ENCODE peak calls at places on chromosomes 1 and 21, in six cellular contexts. One of them, this sample, is unnamed.

GRCh38 chr1:245888809-245889208 is 618.3 kb downstream of the SMYD3 start:
- DNase-seq in trophoblast cell: peak
- DNase-seq in H1: peak
- DNase-seq in neuronal stem cell: peak
- DNase-seq in mesenchymal stem cell: peak
- DNase-seq in IMR-90: peak
- DNase-seq in this sample: no peak

GRCh38 chr1:15578921-15579682 is 5.7 kb downstream of the AGMAT start:
- DNase-seq in IMR-90: no peak
- DNase-seq in neuronal stem cell: no peak
- DNase-seq in trophoblast cell: no peak
- DNase-seq in H1: no peak
- DNase-seq in mesenchymal stem cell: no peak
- DNase-seq in this sample: no peak

GRCh38 chr1:156594124-156594678 is 2.6 kb downstream of the NAXE start:
- DNase-seq in neuronal stem cell: no peak
- DNase-seq in mesenchymal stem cell: no peak
- DNase-seq in trophoblast cell: no peak
- DNase-seq in IMR-90: no peak
- DNase-seq in H1: no peak
- DNase-seq in this sample: no peak

GRCh38 chr1:66300986-66301451 is 232.9 kb upstream of the SGIP1 start:
- DNase-seq in trophoblast cell: no peak
- DNase-seq in IMR-90: peak
- DNase-seq in H1: no peak
- DNase-seq in neuronal stem cell: no peak
- DNase-seq in mesenchymal stem cell: peak
- DNase-seq in this sample: no peak

GRCh38 chr1:55970711-55971110 is 608.7 kb downstream of the PLPP3 start:
- DNase-seq in trophoblast cell: no peak
- DNase-seq in IMR-90: peak
- DNase-seq in H1: no peak
- DNase-seq in neuronal stem cell: no peak
- DNase-seq in mesenchymal stem cell: peak
- DNase-seq in this sample: no peak

GRCh38 chr21:33975548-33976081 is 60.0 kb upstream of the ATP5PO start:
- DNase-seq in mesenchymal stem cell: peak
- DNase-seq in H1: no peak
- DNase-seq in IMR-90: peak
- DNase-seq in neuronal stem cell: no peak
- DNase-seq in trophoblast cell: peak
- DNase-seq in this sample: no peak

GRCh38 chr1:52403566-52404115 is 582 bp downstream of the ORC1 start:
- DNase-seq in mesenchymal stem cell: peak
- DNase-seq in trophoblast cell: peak
- DNase-seq in neuronal stem cell: peak
- DNase-seq in IMR-90: peak
- DNase-seq in H1: peak
- DNase-seq in this sample: peak

GRCh38 chr1:153260473-153260979 is 1.0 kb downstream of the LORICRIN start:
- DNase-seq in H1: no peak
- DNase-seq in neuronal stem cell: no peak
- DNase-seq in trophoblast cell: no peak
- DNase-seq in IMR-90: no peak
- DNase-seq in mesenchymal stem cell: no peak
- DNase-seq in this sample: no peak

DNA sequence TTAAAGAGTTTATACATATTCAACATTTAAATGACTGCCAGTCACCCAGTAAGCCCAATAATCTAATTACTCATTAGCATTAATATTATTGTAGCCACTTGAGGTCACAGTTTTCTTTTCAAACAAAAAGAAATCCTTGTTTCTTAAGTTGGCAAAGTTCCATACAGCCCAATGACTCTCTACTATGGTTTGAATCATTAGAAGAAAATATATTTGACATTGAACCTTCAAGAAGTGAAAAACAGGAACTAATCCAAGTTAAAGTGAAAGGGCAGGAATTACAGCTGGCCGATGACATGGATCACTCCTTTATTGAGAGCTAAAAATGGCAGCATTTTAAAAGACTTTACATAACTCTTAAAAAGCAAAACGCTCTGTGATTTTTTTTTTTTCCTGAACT is 323.3 kb downstream of the HHIPL2 start:
- DNase-seq in H1: no peak
- DNase-seq in neuronal stem cell: no peak
- DNase-seq in mesenchymal stem cell: peak
- DNase-seq in trophoblast cell: no peak
- DNase-seq in IMR-90: peak
- DNase-seq in this sample: no peak
- H2AFZ ChIP-seq in H1: no peak
- H2AFZ ChIP-seq in neuronal stem cell: no peak
- H2AFZ ChIP-seq in mesenchymal stem cell: no peak
- H2AFZ ChIP-seq in trophoblast cell: no peak
- H2AFZ ChIP-seq in IMR-90: no peak
- H2AFZ ChIP-seq in this sample: no peak

GRCh38 chr1:74197255-74197654 is 721 bp downstream of the LRRIQ3 start:
- DNase-seq in neuronal stem cell: no peak
- DNase-seq in mesenchymal stem cell: no peak
- DNase-seq in H1: no peak
- DNase-seq in trophoblast cell: peak
- DNase-seq in IMR-90: no peak
- DNase-seq in this sample: no peak
- H4K8ac ChIP-seq in neuronal stem cell: no peak
- H4K8ac ChIP-seq in mesenchymal stem cell: no peak
- H4K8ac ChIP-seq in H1: no peak
- H4K8ac ChIP-seq in trophoblast cell: no peak
- H4K8ac ChIP-seq in IMR-90: peak
- H4K8ac ChIP-seq in this sample: no peak

DNA sequence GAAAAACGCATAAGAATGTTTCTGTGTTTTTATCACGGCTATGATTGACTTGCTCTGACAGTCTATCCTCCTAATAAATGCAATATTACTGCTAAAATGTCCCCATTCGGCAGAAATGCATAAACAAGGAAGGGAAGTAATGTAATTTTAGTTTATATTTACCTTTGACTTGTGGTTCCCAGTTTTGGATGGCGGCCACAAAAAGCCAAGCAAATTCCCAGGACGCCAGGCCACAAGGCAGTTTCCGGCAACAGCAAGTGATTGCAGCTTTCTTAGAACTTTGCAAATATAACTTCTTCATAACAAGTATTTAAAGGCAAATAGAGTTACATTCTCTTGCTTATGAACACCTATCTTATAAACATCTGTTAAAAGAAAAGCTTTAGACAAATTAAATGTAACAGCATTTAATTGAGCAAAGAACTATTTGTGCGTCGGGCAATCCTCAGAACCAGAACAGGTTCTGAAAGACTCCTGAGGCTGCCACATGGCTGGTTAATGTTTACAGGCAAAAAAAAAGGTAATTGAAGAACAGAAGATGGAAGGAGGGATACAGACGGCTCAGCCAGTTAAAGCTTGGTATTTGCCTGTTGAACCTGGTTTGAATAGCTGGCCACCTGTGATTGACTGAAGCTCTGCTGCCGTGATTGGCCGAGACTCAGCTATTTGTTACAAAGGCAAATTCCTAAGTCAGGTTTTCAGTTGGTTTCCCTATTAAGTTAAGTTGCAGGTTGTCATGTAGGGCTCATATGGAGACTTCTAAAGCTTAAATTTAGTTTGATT is 80.8 kb downstream of the C21orf91 start:
- DNase-seq in IMR-90: no peak
- DNase-seq in neuronal stem cell: no peak
- DNase-seq in H1: no peak
- DNase-seq in trophoblast cell: peak
- DNase-seq in mesenchymal stem cell: peak
- DNase-seq in this sample: peak
- H2AFZ ChIP-seq in IMR-90: no peak
- H2AFZ ChIP-seq in neuronal stem cell: no peak
- H2AFZ ChIP-seq in H1: peak
- H2AFZ ChIP-seq in trophoblast cell: no peak
- H2AFZ ChIP-seq in mesenchymal stem cell: no peak
- H2AFZ ChIP-seq in this sample: no peak

GRCh38 chr1:46246548-46247432 is 773 bp upstream of the RAD54L start:
- DNase-seq in mesenchymal stem cell: peak
- DNase-seq in IMR-90: peak
- DNase-seq in trophoblast cell: peak
- DNase-seq in neuronal stem cell: no peak
- DNase-seq in H1: no peak
- DNase-seq in this sample: no peak

GRCh38 chr1:46244656-46245371 is 2.7 kb upstream of the RAD54L start:
- DNase-seq in mesenchymal stem cell: peak
- DNase-seq in H1: no peak
- DNase-seq in IMR-90: peak
- DNase-seq in trophoblast cell: peak
- DNase-seq in neuronal stem cell: no peak
- DNase-seq in this sample: no peak

GRCh38 chr1:46242918-46243317 is 4.6 kb upstream of the RAD54L start:
- DNase-seq in neuronal stem cell: no peak
- DNase-seq in IMR-90: no peak
- DNase-seq in H1: no peak
- DNase-seq in mesenchymal stem cell: no peak
- DNase-seq in trophoblast cell: no peak
- DNase-seq in this sample: no peak

GRCh38 chr1:46247433-46248121 is at the start of gene RAD54L:
- DNase-seq in mesenchymal stem cell: peak
- DNase-seq in trophoblast cell: peak
- DNase-seq in IMR-90: peak
- DNase-seq in neuronal stem cell: peak
- DNase-seq in H1: peak
- DNase-seq in this sample: peak

DNA sequence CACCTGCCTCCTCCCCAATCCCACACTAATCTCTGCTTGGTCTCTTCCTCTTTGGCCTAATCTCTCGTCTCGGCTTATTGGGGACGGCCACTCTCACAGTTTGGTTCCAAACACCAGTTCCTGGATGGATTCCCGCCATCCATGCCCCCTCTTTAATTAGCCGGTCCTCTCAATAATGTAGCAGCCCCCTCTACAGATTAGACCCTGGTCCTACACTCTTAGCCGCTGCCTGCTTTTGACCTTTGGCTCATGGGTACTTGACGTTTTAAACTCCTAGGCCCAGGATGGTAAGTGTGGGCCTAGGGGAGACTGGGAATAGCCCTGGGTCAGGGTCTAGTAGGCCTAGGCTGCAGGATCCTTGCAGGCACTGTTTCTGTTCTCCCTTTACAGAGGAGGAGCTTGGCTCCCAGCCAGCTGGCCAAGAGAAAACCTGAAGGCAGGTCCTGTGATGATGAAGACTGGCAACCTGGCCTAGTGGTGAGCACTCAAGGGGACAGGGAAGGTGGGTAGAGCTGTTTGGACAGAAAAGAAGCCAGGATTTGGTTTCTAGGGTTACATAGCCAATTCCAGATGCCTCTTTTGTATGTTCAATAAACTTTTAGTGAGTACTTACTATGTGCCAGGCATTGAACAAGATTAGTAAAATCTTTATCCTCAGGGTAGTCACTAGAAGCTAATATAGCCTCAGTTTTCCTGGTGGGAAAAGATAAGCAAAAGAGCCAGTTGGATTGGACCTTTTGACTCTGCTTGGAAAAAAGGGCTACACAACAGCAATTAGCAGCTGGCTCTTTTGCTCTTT is 758 bp downstream of the RAD54L start:
- DNase-seq in H1: no peak
- DNase-seq in IMR-90: no peak
- DNase-seq in mesenchymal stem cell: peak
- DNase-seq in neuronal stem cell: peak
- DNase-seq in trophoblast cell: no peak
- DNase-seq in this sample: peak
- H4K8ac ChIP-seq in H1: no peak
- H4K8ac ChIP-seq in IMR-90: no peak
- H4K8ac ChIP-seq in mesenchymal stem cell: no peak
- H4K8ac ChIP-seq in neuronal stem cell: no peak
- H4K8ac ChIP-seq in trophoblast cell: no peak
- H4K8ac ChIP-seq in this sample: no peak

GRCh38 chr1:26078286-26079177 is 11.1 kb upstream of the TRIM63 start:
- DNase-seq in neuronal stem cell: no peak
- DNase-seq in IMR-90: no peak
- DNase-seq in H1: no peak
- DNase-seq in trophoblast cell: peak
- DNase-seq in mesenchymal stem cell: no peak
- DNase-seq in this sample: no peak
- H2AFZ ChIP-seq in neuronal stem cell: peak
- H2AFZ ChIP-seq in IMR-90: no peak
- H2AFZ ChIP-seq in H1: peak
- H2AFZ ChIP-seq in trophoblast cell: no peak
- H2AFZ ChIP-seq in mesenchymal stem cell: no peak
- H2AFZ ChIP-seq in this sample: no peak

GRCh38 chr1:89995595-89996397 is 886 bp downstream of the ZNF326 start:
- DNase-seq in mesenchymal stem cell: peak
- DNase-seq in neuronal stem cell: no peak
- DNase-seq in trophoblast cell: no peak
- DNase-seq in IMR-90: no peak
- DNase-seq in H1: no peak
- DNase-seq in this sample: no peak
- H4K8ac ChIP-seq in mesenchymal stem cell: no peak
- H4K8ac ChIP-seq in neuronal stem cell: no peak
- H4K8ac ChIP-seq in trophoblast cell: peak
- H4K8ac ChIP-seq in IMR-90: peak
- H4K8ac ChIP-seq in H1: peak
- H4K8ac ChIP-seq in this sample: no peak

DNA sequence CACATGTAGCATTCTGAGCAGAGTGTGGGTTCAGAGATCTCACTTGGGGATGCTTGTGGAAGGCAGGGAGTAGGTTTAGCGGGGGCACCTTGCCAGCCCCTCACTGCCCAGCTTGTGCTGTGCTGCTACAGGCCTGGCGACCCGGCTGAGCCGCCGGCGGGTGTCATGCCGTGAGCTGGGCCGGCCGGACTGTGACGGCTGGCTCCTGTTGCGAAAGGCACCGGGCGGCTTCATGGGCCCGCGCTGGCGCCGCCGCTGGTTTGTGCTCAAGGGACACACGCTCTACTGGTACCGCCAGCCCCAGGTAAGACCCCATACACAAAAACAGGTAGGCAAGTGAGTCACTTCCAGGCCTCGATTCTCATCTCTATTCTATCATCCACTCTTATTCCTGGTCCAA is 5.5 kb upstream of the CATSPER4 start:
- DNase-seq in neuronal stem cell: no peak
- DNase-seq in mesenchymal stem cell: no peak
- DNase-seq in H1: no peak
- DNase-seq in IMR-90: no peak
- DNase-seq in trophoblast cell: no peak
- DNase-seq in this sample: no peak
- H2AFZ ChIP-seq in neuronal stem cell: no peak
- H2AFZ ChIP-seq in mesenchymal stem cell: no peak
- H2AFZ ChIP-seq in H1: no peak
- H2AFZ ChIP-seq in IMR-90: no peak
- H2AFZ ChIP-seq in trophoblast cell: no peak
- H2AFZ ChIP-seq in this sample: no peak